ENCODE peak calls at places on chromosomes 6 and 20, in four cellular contexts. One of them, this sample, is unnamed. For H3K4me1 and H3K9me3, the result is how much of the 10 kb centered on the place peaks cover.

GRCh38 chr6:43093361-43094289 is 17.5 kb downstream of the PTK7 start:
- DNase-seq in IMR-90: peak
- DNase-seq in GM23248: peak
- DNase-seq in NT2/D1: no peak
- DNase-seq in this sample: peak

GRCh38 chr6:36755435-36756348 is 58.1 kb downstream of the RAB44 start:
- DNase-seq in IMR-90: peak
- DNase-seq in GM23248: peak
- DNase-seq in NT2/D1: no peak
- DNase-seq in this sample: no peak

GRCh38 chr6:131807644-131808459 is at the start of gene ENPP1:
- DNase-seq in IMR-90: peak
- DNase-seq in GM23248: peak
- DNase-seq in NT2/D1: peak
- DNase-seq in this sample: peak

GRCh38 chr6:1624071-1624847 is 14.5 kb downstream of the FOXC1 start:
- DNase-seq in IMR-90: no peak
- DNase-seq in GM23248: no peak
- DNase-seq in NT2/D1: no peak
- DNase-seq in this sample: no peak

GRCh38 chr6:150331344-150331743 is 37.5 kb upstream of the IYD start:
- DNase-seq in IMR-90: no peak
- DNase-seq in GM23248: no peak
- DNase-seq in NT2/D1: no peak
- DNase-seq in this sample: no peak

GRCh38 chr20:33434434-33434833 is 9.1 kb downstream of the SNTA1 start:
- DNase-seq in IMR-90: no peak
- DNase-seq in GM23248: no peak
- DNase-seq in NT2/D1: no peak
- DNase-seq in this sample: no peak

GRCh38 chr6:35677456-35677855 is 11.3 kb downstream of the FKBP5 start:
- DNase-seq in IMR-90: no peak
- DNase-seq in GM23248: no peak
- DNase-seq in NT2/D1: no peak
- DNase-seq in this sample: no peak

GRCh38 chr6:167962717-167963116 is 34.8 kb upstream of the KIF25 start:
- DNase-seq in IMR-90: no peak
- DNase-seq in GM23248: no peak
- DNase-seq in NT2/D1: no peak
- DNase-seq in this sample: no peak

GRCh38 chr6:157748839-157749571 is 74.0 kb upstream of the SNX9 start:
- DNase-seq in IMR-90: no peak
- DNase-seq in GM23248: no peak
- DNase-seq in NT2/D1: no peak
- DNase-seq in this sample: no peak

DNA sequence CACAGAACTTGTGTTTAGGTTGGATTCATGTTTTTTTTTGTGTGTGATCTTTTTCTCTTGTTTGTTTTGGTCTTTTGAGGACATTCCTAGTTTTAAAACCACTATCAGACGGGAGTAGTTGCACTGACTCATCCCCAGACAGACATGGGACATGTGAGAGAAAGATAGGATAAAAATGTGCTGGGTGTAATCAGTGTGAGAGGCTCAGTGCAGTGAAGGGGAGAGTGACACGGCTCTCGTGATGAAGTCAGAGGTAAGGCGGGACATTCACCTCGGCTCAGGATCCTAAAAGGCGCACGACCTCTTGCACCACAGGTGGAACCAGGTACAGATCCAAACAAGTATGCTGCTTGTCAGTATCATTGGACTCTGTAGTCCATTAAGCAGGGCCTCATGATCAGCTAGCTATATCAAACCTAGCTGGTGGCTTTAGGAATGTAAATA is 17.9 kb downstream of the FOXO3 start:
- DNase-seq in IMR-90: peak
- DNase-seq in GM23248: peak
- DNase-seq in NT2/D1: no peak
- DNase-seq in this sample: peak
- H3K4me1 ChIP-seq in IMR-90: under half
- H3K4me1 ChIP-seq in GM23248: under half
- H3K4me1 ChIP-seq in NT2/D1: under half
- H3K4me1 ChIP-seq in this sample: half or more

GRCh38 chr20:37381621-37382538 is 35.9 kb downstream of the SRC start:
- DNase-seq in IMR-90: no peak
- DNase-seq in GM23248: no peak
- DNase-seq in NT2/D1: no peak
- DNase-seq in this sample: no peak

GRCh38 chr20:37380864-37381579 is 35.1 kb downstream of the SRC start:
- DNase-seq in IMR-90: no peak
- DNase-seq in GM23248: no peak
- DNase-seq in NT2/D1: no peak
- DNase-seq in this sample: no peak

GRCh38 chr20:37378420-37378784 is 32.5 kb downstream of the SRC start:
- DNase-seq in IMR-90: no peak
- DNase-seq in GM23248: no peak
- DNase-seq in NT2/D1: no peak
- DNase-seq in this sample: no peak

GRCh38 chr20:37378785-37379598 is 33.1 kb downstream of the SRC start:
- DNase-seq in IMR-90: peak
- DNase-seq in GM23248: peak
- DNase-seq in NT2/D1: no peak
- DNase-seq in this sample: no peak

DNA sequence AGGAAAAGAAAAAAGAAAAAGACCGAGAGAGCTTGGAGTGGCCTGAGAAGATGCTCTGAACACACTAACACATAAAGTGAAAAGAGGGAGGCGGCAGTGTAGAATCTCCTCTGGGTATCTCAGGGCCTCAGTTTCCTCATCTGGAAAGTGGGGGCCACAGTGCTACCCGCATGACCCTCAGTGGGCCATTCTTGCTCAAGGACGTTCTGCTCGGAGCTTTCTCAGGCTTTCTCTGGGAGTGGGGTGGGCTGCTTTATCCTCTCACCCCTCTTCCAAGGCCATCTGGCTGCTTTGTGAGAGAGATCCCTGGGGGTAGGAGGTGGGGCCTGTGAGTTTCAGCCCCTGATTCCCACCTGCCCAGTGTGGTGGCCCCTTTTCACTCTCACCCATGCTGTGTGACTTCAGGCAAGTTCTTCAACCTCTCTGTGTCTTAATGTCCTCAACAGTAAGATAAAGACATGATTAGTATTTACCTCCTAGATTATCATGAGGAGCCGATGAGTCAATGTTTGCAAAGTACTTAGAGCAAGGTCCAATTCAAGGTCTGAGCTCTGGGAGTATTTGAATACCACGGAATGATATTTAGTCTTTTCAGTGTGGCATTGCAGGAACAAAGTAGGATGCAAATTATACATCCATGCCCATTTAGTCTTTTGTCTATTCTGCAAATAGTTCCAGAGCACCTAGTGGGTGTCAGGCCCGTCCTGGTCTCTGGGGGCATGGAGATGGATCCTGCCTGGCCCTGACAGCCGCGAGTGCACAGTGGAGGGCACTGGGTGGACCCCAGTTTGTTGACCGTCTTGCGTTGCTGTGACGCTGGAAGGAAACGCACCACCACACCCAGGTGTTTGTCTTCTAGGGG is 34.3 kb downstream of the SRC start:
- DNase-seq in IMR-90: peak
- DNase-seq in GM23248: peak
- DNase-seq in NT2/D1: no peak
- DNase-seq in this sample: no peak
- H3K9me3 ChIP-seq in IMR-90: under half
- H3K9me3 ChIP-seq in GM23248: under half
- H3K9me3 ChIP-seq in NT2/D1: under half
- H3K9me3 ChIP-seq in this sample: under half

GRCh38 chr6:32814145-32814544 is 2.7 kb downstream of the HLA-DOB start:
- DNase-seq in IMR-90: no peak
- DNase-seq in GM23248: no peak
- DNase-seq in NT2/D1: no peak
- DNase-seq in this sample: no peak

GRCh38 chr6:32818867-32819266 is 2.1 kb upstream of the HLA-DOB start:
- DNase-seq in IMR-90: no peak
- DNase-seq in GM23248: no peak
- DNase-seq in NT2/D1: no peak
- DNase-seq in this sample: no peak

GRCh38 chr6:32815996-32816395 is 806 bp downstream of the HLA-DOB start:
- DNase-seq in IMR-90: no peak
- DNase-seq in GM23248: no peak
- DNase-seq in NT2/D1: no peak
- DNase-seq in this sample: no peak

GRCh38 chr6:32815115-32815514 is 1.7 kb downstream of the HLA-DOB start:
- DNase-seq in IMR-90: peak
- DNase-seq in GM23248: no peak
- DNase-seq in NT2/D1: no peak
- DNase-seq in this sample: no peak

DNA sequence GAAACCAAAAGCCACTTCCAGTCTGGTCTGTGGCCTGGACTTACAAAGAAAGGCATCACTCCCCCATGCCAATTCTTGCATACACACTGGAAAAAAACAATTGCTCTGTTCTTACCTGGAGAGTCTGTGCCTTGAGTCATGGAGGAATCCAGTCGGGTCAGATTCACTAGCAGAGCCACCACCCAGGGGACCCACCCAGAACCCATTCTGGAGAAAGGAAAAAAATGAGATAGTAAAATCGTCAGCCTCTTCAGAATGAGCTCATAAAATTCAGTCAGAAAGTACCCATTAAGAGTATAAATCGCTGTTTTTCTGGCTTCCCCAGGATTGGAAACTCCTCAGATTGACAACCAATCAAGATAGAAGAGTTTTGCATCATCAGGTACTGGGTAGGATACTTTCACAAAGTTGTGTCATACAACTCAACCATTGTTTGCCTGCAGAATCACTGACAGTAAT is at the start of gene HLA-DOB:
- DNase-seq in IMR-90: peak
- DNase-seq in GM23248: peak
- DNase-seq in NT2/D1: no peak
- DNase-seq in this sample: peak
- H3K4me3 ChIP-seq in IMR-90: no peak
- H3K4me3 ChIP-seq in GM23248: no peak
- H3K4me3 ChIP-seq in NT2/D1: no peak
- H3K4me3 ChIP-seq in this sample: no peak

GRCh38 chr6:10407674-10408054 is 7.2 kb downstream of the TFAP2A start:
- DNase-seq in IMR-90: no peak
- DNase-seq in GM23248: no peak
- DNase-seq in NT2/D1: no peak
- DNase-seq in this sample: peak
- H3K4me1 ChIP-seq in IMR-90: under half
- H3K4me1 ChIP-seq in GM23248: under half
- H3K4me1 ChIP-seq in NT2/D1: under half
- H3K4me1 ChIP-seq in this sample: under half

GRCh38 chr20:55888655-55889054 is 116.7 kb downstream of the CBLN4 start:
- DNase-seq in IMR-90: no peak
- DNase-seq in GM23248: no peak
- DNase-seq in NT2/D1: peak
- DNase-seq in this sample: no peak
- H3K9me3 ChIP-seq in IMR-90: under half
- H3K9me3 ChIP-seq in GM23248: under half
- H3K9me3 ChIP-seq in NT2/D1: under half
- H3K9me3 ChIP-seq in this sample: under half

DNA sequence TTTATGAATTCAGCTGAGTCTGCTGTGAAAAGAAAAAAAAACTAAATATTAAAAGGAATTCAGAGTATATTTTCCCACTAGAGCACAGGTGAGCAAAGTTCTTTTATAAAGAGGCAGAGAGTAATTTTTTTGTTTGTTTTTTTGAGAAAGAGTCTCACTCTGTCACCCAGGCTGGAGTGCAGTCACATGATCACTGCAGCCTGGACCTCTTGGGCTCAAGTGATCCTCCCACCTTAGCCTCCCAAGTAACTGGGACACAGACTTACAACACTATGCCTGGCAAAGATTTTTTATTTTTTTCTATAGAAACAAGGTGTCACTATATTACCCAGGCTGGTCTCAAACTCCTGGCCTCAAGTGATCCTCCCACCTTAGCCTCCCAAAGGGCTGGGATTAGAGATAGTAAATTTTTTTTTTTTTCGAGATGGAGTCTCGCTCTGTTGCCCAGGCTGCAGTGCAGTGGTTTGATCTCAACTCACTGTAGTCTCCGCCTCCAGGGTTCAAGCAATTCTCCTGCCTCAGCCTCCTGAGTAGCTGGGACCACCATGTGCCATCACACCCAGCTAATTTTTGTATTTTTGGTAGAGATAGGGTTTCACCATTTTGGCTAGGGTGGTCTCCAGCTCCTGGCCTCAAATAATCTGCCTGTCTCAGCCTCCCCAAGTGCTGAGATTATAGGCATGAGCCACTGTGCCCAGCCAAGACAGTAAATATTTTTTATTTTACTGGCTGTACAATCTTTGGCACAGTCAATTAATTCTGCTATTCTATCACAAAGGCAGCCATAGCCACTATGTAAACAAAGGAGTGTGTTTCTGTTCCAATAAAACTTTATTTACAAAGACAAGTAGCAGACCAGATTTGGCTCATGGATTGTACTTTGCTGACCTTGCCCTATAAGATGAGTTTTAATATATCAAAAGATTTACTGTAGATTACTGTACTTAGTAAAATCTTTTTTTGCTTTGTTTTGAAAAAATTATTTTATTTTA is 14.5 kb upstream of the B4GALT5 start:
- DNase-seq in IMR-90: no peak
- DNase-seq in GM23248: no peak
- DNase-seq in NT2/D1: no peak
- DNase-seq in this sample: no peak
- H3K4me3 ChIP-seq in IMR-90: no peak
- H3K4me3 ChIP-seq in GM23248: no peak
- H3K4me3 ChIP-seq in NT2/D1: no peak
- H3K4me3 ChIP-seq in this sample: no peak

DNA sequence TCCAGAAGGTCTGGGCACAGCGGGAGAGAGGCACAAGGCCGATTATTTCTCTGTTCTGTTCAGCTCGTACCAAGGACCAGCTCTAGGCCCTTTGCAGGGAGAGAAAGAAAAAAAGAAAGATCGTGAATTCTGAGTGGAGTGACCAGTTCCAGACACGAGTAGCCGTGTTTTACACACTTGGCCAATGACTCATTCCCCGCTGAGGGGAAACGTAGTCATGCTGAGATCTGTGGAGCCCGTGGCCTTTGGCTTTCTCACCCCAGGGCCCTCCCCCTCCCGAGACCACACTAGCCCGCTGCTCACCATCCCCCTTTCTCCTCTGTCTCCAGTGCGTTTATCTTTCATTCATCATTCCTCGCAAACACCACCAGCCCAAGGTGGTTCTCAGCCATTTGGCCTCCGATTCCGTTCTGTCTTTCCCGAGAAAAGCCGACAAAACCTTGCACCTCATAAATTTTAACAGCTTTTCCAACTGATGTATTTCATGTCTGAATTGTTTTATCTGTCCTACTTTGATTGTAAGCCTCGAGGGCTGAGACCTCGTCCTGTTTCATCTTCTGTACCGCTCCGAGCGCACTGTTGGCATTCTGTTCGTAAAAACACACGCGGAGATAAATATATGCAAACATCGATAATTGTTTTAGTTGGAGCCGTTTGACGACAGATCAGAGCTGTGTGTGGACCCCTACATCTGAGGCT is 336.4 kb downstream of the CDH4 start:
- DNase-seq in IMR-90: peak
- DNase-seq in GM23248: peak
- DNase-seq in NT2/D1: no peak
- DNase-seq in this sample: no peak
- H3K4me1 ChIP-seq in IMR-90: under half
- H3K4me1 ChIP-seq in GM23248: under half
- H3K4me1 ChIP-seq in NT2/D1: under half
- H3K4me1 ChIP-seq in this sample: under half